ENCODE peak calls at places on chromosomes 1 and 21, in ten cellular contexts. One of them, this sample, is unnamed.

GRCh38 chr1:85148524-85149250 is 52.1 kb downstream of the SYDE2 start:
- DNase-seq in NCI-H1417 treated with DMSO at 0.1 percent for 48 hours: no peak
- DNase-seq in NCI-H774: no peak
- DNase-seq in T-helper 17 cell: no peak
- DNase-seq in stimulated activated CD4-positive, alpha-beta T cell treated with anti-CD3 and anti-CD28 coated beads, Interleukin-4, amount 100 ng/mL, for 24 hours: no peak
- DNase-seq in tibial artery: no peak
- DNase-seq in SW480: no peak
- DNase-seq in stimulated activated naive CD8-positive, alpha-beta T cell treated with anti-CD3 and anti-CD28 coated beads, Interleukin-15, Interleukin-2, amounts not matched to agents 100 U/mL and 50 U/mL, for 24 hours: peak; percentile 14
- DNase-seq in amniotic stem cell: peak; percentile 18
- DNase-seq in NCI-H1694 treated with DMSO at 0.1 percent for 48 hours: no peak
- DNase-seq in this sample: no peak

GRCh38 chr1:227894831-227895451 is 52.8 kb downstream of the WNT9A start:
- DNase-seq in NCI-H1417 treated with DMSO at 0.1 percent for 48 hours: no peak
- DNase-seq in NCI-H774: no peak
- DNase-seq in T-helper 17 cell: no peak
- DNase-seq in stimulated activated CD4-positive, alpha-beta T cell treated with anti-CD3 and anti-CD28 coated beads, Interleukin-4, amount 100 ng/mL, for 24 hours: peak; percentile 1
- DNase-seq in tibial artery: peak; percentile 9
- DNase-seq in SW480: no peak
- DNase-seq in stimulated activated naive CD8-positive, alpha-beta T cell treated with anti-CD3 and anti-CD28 coated beads, Interleukin-15, Interleukin-2, amounts not matched to agents 100 U/mL and 50 U/mL, for 24 hours: peak; percentile 2
- DNase-seq in amniotic stem cell: no peak
- DNase-seq in NCI-H1694 treated with DMSO at 0.1 percent for 48 hours: no peak
- DNase-seq in this sample: no peak

GRCh38 chr1:1281533-1282321 is 1.5 kb downstream of the SCNN1D start:
- DNase-seq in NCI-H1417 treated with DMSO at 0.1 percent for 48 hours: no peak
- DNase-seq in NCI-H774: no peak
- DNase-seq in T-helper 17 cell: no peak
- DNase-seq in stimulated activated CD4-positive, alpha-beta T cell treated with anti-CD3 and anti-CD28 coated beads, Interleukin-4, amount 100 ng/mL, for 24 hours: no peak
- DNase-seq in tibial artery: no peak
- DNase-seq in SW480: no peak
- DNase-seq in stimulated activated naive CD8-positive, alpha-beta T cell treated with anti-CD3 and anti-CD28 coated beads, Interleukin-15, Interleukin-2, amounts not matched to agents 100 U/mL and 50 U/mL, for 24 hours: no peak
- DNase-seq in amniotic stem cell: no peak
- DNase-seq in NCI-H1694 treated with DMSO at 0.1 percent for 48 hours: no peak
- DNase-seq in this sample: no peak

GRCh38 chr1:222331765-222332164 is 216.1 kb downstream of the HHIPL2 start:
- DNase-seq in NCI-H1417 treated with DMSO at 0.1 percent for 48 hours: no peak
- DNase-seq in NCI-H774: no peak
- DNase-seq in T-helper 17 cell: no peak
- DNase-seq in stimulated activated CD4-positive, alpha-beta T cell treated with anti-CD3 and anti-CD28 coated beads, Interleukin-4, amount 100 ng/mL, for 24 hours: no peak
- DNase-seq in tibial artery: no peak
- DNase-seq in SW480: no peak
- DNase-seq in stimulated activated naive CD8-positive, alpha-beta T cell treated with anti-CD3 and anti-CD28 coated beads, Interleukin-15, Interleukin-2, amounts not matched to agents 100 U/mL and 50 U/mL, for 24 hours: no peak
- DNase-seq in amniotic stem cell: no peak
- DNase-seq in NCI-H1694 treated with DMSO at 0.1 percent for 48 hours: no peak
- DNase-seq in this sample: no peak

GRCh38 chr1:84078108-84078823 is 65.8 kb upstream of the PRKACB start:
- DNase-seq in NCI-H1417 treated with DMSO at 0.1 percent for 48 hours: no peak
- DNase-seq in NCI-H774: peak; percentile 25
- DNase-seq in T-helper 17 cell: no peak
- DNase-seq in stimulated activated CD4-positive, alpha-beta T cell treated with anti-CD3 and anti-CD28 coated beads, Interleukin-4, amount 100 ng/mL, for 24 hours: no peak
- DNase-seq in tibial artery: peak; percentile 47
- DNase-seq in SW480: peak; percentile 33
- DNase-seq in stimulated activated naive CD8-positive, alpha-beta T cell treated with anti-CD3 and anti-CD28 coated beads, Interleukin-15, Interleukin-2, amounts not matched to agents 100 U/mL and 50 U/mL, for 24 hours: peak; percentile 32
- DNase-seq in amniotic stem cell: no peak
- DNase-seq in NCI-H1694 treated with DMSO at 0.1 percent for 48 hours: peak; percentile 18
- DNase-seq in this sample: peak; percentile 18

GRCh38 chr1:60149254-60149653 is 75.7 kb upstream of the C1orf87 start:
- DNase-seq in NCI-H1417 treated with DMSO at 0.1 percent for 48 hours: no peak
- DNase-seq in NCI-H774: peak; percentile 36
- DNase-seq in T-helper 17 cell: no peak
- DNase-seq in stimulated activated CD4-positive, alpha-beta T cell treated with anti-CD3 and anti-CD28 coated beads, Interleukin-4, amount 100 ng/mL, for 24 hours: no peak
- DNase-seq in tibial artery: peak; percentile 66
- DNase-seq in SW480: no peak
- DNase-seq in stimulated activated naive CD8-positive, alpha-beta T cell treated with anti-CD3 and anti-CD28 coated beads, Interleukin-15, Interleukin-2, amounts not matched to agents 100 U/mL and 50 U/mL, for 24 hours: no peak
- DNase-seq in amniotic stem cell: no peak
- DNase-seq in NCI-H1694 treated with DMSO at 0.1 percent for 48 hours: peak; percentile 52
- DNase-seq in this sample: peak; percentile 80

GRCh38 chr1:213564215-213564659 is 423.5 kb upstream of the PROX1 start:
- DNase-seq in NCI-H1417 treated with DMSO at 0.1 percent for 48 hours: no peak
- DNase-seq in NCI-H774: peak; percentile 57
- DNase-seq in T-helper 17 cell: no peak
- DNase-seq in stimulated activated CD4-positive, alpha-beta T cell treated with anti-CD3 and anti-CD28 coated beads, Interleukin-4, amount 100 ng/mL, for 24 hours: no peak
- DNase-seq in tibial artery: no peak
- DNase-seq in SW480: peak; percentile 36
- DNase-seq in stimulated activated naive CD8-positive, alpha-beta T cell treated with anti-CD3 and anti-CD28 coated beads, Interleukin-15, Interleukin-2, amounts not matched to agents 100 U/mL and 50 U/mL, for 24 hours: no peak
- DNase-seq in amniotic stem cell: no peak
- DNase-seq in NCI-H1694 treated with DMSO at 0.1 percent for 48 hours: peak; percentile 55
- DNase-seq in this sample: no peak

GRCh38 chr1:158095737-158096335 is 84.9 kb upstream of the CD1D start:
- DNase-seq in NCI-H1417 treated with DMSO at 0.1 percent for 48 hours: no peak
- DNase-seq in NCI-H774: no peak
- DNase-seq in T-helper 17 cell: no peak
- DNase-seq in stimulated activated CD4-positive, alpha-beta T cell treated with anti-CD3 and anti-CD28 coated beads, Interleukin-4, amount 100 ng/mL, for 24 hours: no peak
- DNase-seq in tibial artery: no peak
- DNase-seq in SW480: no peak
- DNase-seq in stimulated activated naive CD8-positive, alpha-beta T cell treated with anti-CD3 and anti-CD28 coated beads, Interleukin-15, Interleukin-2, amounts not matched to agents 100 U/mL and 50 U/mL, for 24 hours: peak; percentile 24
- DNase-seq in amniotic stem cell: no peak
- DNase-seq in NCI-H1694 treated with DMSO at 0.1 percent for 48 hours: no peak
- DNase-seq in this sample: no peak

GRCh38 chr1:159492575-159493323 is 43.1 kb downstream of the OR10J5 start:
- DNase-seq in NCI-H1417 treated with DMSO at 0.1 percent for 48 hours: no peak
- DNase-seq in NCI-H774: no peak
- DNase-seq in T-helper 17 cell: no peak
- DNase-seq in stimulated activated CD4-positive, alpha-beta T cell treated with anti-CD3 and anti-CD28 coated beads, Interleukin-4, amount 100 ng/mL, for 24 hours: no peak
- DNase-seq in tibial artery: no peak
- DNase-seq in SW480: no peak
- DNase-seq in stimulated activated naive CD8-positive, alpha-beta T cell treated with anti-CD3 and anti-CD28 coated beads, Interleukin-15, Interleukin-2, amounts not matched to agents 100 U/mL and 50 U/mL, for 24 hours: no peak
- DNase-seq in amniotic stem cell: peak; percentile 34
- DNase-seq in NCI-H1694 treated with DMSO at 0.1 percent for 48 hours: no peak
- DNase-seq in this sample: no peak

GRCh38 chr1:25703671-25704637 is 87.4 kb downstream of the MAN1C1 start:
- DNase-seq in NCI-H1417 treated with DMSO at 0.1 percent for 48 hours: no peak
- DNase-seq in NCI-H774: no peak
- DNase-seq in T-helper 17 cell: no peak
- DNase-seq in stimulated activated CD4-positive, alpha-beta T cell treated with anti-CD3 and anti-CD28 coated beads, Interleukin-4, amount 100 ng/mL, for 24 hours: peak; percentile 18
- DNase-seq in tibial artery: no peak
- DNase-seq in SW480: no peak
- DNase-seq in stimulated activated naive CD8-positive, alpha-beta T cell treated with anti-CD3 and anti-CD28 coated beads, Interleukin-15, Interleukin-2, amounts not matched to agents 100 U/mL and 50 U/mL, for 24 hours: peak; percentile 26
- DNase-seq in amniotic stem cell: no peak
- DNase-seq in NCI-H1694 treated with DMSO at 0.1 percent for 48 hours: peak; percentile 31
- DNase-seq in this sample: peak; percentile 41

GRCh38 chr1:231395051-231395995 is 26.8 kb downstream of the EGLN1 start:
- DNase-seq in NCI-H1417 treated with DMSO at 0.1 percent for 48 hours: no peak
- DNase-seq in NCI-H774: no peak
- DNase-seq in T-helper 17 cell: no peak
- DNase-seq in stimulated activated CD4-positive, alpha-beta T cell treated with anti-CD3 and anti-CD28 coated beads, Interleukin-4, amount 100 ng/mL, for 24 hours: no peak
- DNase-seq in tibial artery: no peak
- DNase-seq in SW480: no peak
- DNase-seq in stimulated activated naive CD8-positive, alpha-beta T cell treated with anti-CD3 and anti-CD28 coated beads, Interleukin-15, Interleukin-2, amounts not matched to agents 100 U/mL and 50 U/mL, for 24 hours: no peak
- DNase-seq in amniotic stem cell: peak; percentile 82
- DNase-seq in NCI-H1694 treated with DMSO at 0.1 percent for 48 hours: no peak
- DNase-seq in this sample: no peak

GRCh38 chr21:33025106-33025470 is 647 bp upstream of the OLIG2 start:
- DNase-seq in NCI-H1417 treated with DMSO at 0.1 percent for 48 hours: no peak
- DNase-seq in NCI-H774: no peak
- DNase-seq in T-helper 17 cell: no peak
- DNase-seq in stimulated activated CD4-positive, alpha-beta T cell treated with anti-CD3 and anti-CD28 coated beads, Interleukin-4, amount 100 ng/mL, for 24 hours: no peak
- DNase-seq in tibial artery: no peak
- DNase-seq in SW480: no peak
- DNase-seq in stimulated activated naive CD8-positive, alpha-beta T cell treated with anti-CD3 and anti-CD28 coated beads, Interleukin-15, Interleukin-2, amounts not matched to agents 100 U/mL and 50 U/mL, for 24 hours: no peak
- DNase-seq in amniotic stem cell: no peak
- DNase-seq in NCI-H1694 treated with DMSO at 0.1 percent for 48 hours: no peak
- DNase-seq in this sample: no peak

GRCh38 chr1:41574842-41575241 is 90.4 kb upstream of the EDN2 start:
- DNase-seq in NCI-H1417 treated with DMSO at 0.1 percent for 48 hours: no peak
- DNase-seq in NCI-H774: no peak
- DNase-seq in T-helper 17 cell: no peak
- DNase-seq in stimulated activated CD4-positive, alpha-beta T cell treated with anti-CD3 and anti-CD28 coated beads, Interleukin-4, amount 100 ng/mL, for 24 hours: no peak
- DNase-seq in tibial artery: no peak
- DNase-seq in SW480: no peak
- DNase-seq in stimulated activated naive CD8-positive, alpha-beta T cell treated with anti-CD3 and anti-CD28 coated beads, Interleukin-15, Interleukin-2, amounts not matched to agents 100 U/mL and 50 U/mL, for 24 hours: no peak
- DNase-seq in amniotic stem cell: no peak
- DNase-seq in NCI-H1694 treated with DMSO at 0.1 percent for 48 hours: no peak
- DNase-seq in this sample: no peak

GRCh38 chr1:108780937-108781574 is 34.6 kb downstream of the STXBP3 start:
- DNase-seq in NCI-H1417 treated with DMSO at 0.1 percent for 48 hours: peak; percentile 2
- DNase-seq in NCI-H774: peak; percentile 39
- DNase-seq in T-helper 17 cell: no peak
- DNase-seq in stimulated activated CD4-positive, alpha-beta T cell treated with anti-CD3 and anti-CD28 coated beads, Interleukin-4, amount 100 ng/mL, for 24 hours: no peak
- DNase-seq in tibial artery: no peak
- DNase-seq in SW480: no peak
- DNase-seq in stimulated activated naive CD8-positive, alpha-beta T cell treated with anti-CD3 and anti-CD28 coated beads, Interleukin-15, Interleukin-2, amounts not matched to agents 100 U/mL and 50 U/mL, for 24 hours: no peak
- DNase-seq in amniotic stem cell: no peak
- DNase-seq in NCI-H1694 treated with DMSO at 0.1 percent for 48 hours: no peak
- DNase-seq in this sample: no peak

GRCh38 chr1:39076127-39076798 is 50.1 kb downstream of the NDUFS5 start:
- DNase-seq in NCI-H1417 treated with DMSO at 0.1 percent for 48 hours: no peak
- DNase-seq in NCI-H774: no peak
- DNase-seq in T-helper 17 cell: no peak
- DNase-seq in stimulated activated CD4-positive, alpha-beta T cell treated with anti-CD3 and anti-CD28 coated beads, Interleukin-4, amount 100 ng/mL, for 24 hours: no peak
- DNase-seq in tibial artery: peak; percentile 79
- DNase-seq in SW480: no peak
- DNase-seq in stimulated activated naive CD8-positive, alpha-beta T cell treated with anti-CD3 and anti-CD28 coated beads, Interleukin-15, Interleukin-2, amounts not matched to agents 100 U/mL and 50 U/mL, for 24 hours: no peak
- DNase-seq in amniotic stem cell: no peak
- DNase-seq in NCI-H1694 treated with DMSO at 0.1 percent for 48 hours: no peak
- DNase-seq in this sample: no peak

GRCh38 chr1:119748040-119748439 is 20.7 kb downstream of the HMGCS2 start:
- DNase-seq in NCI-H1417 treated with DMSO at 0.1 percent for 48 hours: no peak
- DNase-seq in NCI-H774: no peak
- DNase-seq in T-helper 17 cell: no peak
- DNase-seq in stimulated activated CD4-positive, alpha-beta T cell treated with anti-CD3 and anti-CD28 coated beads, Interleukin-4, amount 100 ng/mL, for 24 hours: no peak
- DNase-seq in tibial artery: no peak
- DNase-seq in SW480: no peak
- DNase-seq in stimulated activated naive CD8-positive, alpha-beta T cell treated with anti-CD3 and anti-CD28 coated beads, Interleukin-15, Interleukin-2, amounts not matched to agents 100 U/mL and 50 U/mL, for 24 hours: no peak
- DNase-seq in amniotic stem cell: no peak
- DNase-seq in NCI-H1694 treated with DMSO at 0.1 percent for 48 hours: no peak
- DNase-seq in this sample: no peak

GRCh38 chr1:29248409-29248808 is 12.1 kb downstream of the PTPRU start:
- DNase-seq in NCI-H1417 treated with DMSO at 0.1 percent for 48 hours: no peak
- DNase-seq in NCI-H774: no peak
- DNase-seq in T-helper 17 cell: no peak
- DNase-seq in stimulated activated CD4-positive, alpha-beta T cell treated with anti-CD3 and anti-CD28 coated beads, Interleukin-4, amount 100 ng/mL, for 24 hours: no peak
- DNase-seq in tibial artery: no peak
- DNase-seq in SW480: no peak
- DNase-seq in stimulated activated naive CD8-positive, alpha-beta T cell treated with anti-CD3 and anti-CD28 coated beads, Interleukin-15, Interleukin-2, amounts not matched to agents 100 U/mL and 50 U/mL, for 24 hours: no peak
- DNase-seq in amniotic stem cell: no peak
- DNase-seq in NCI-H1694 treated with DMSO at 0.1 percent for 48 hours: no peak
- DNase-seq in this sample: no peak

GRCh38 chr21:43355925-43356289 is 71.0 kb downstream of the SIK1 start:
- DNase-seq in NCI-H1417 treated with DMSO at 0.1 percent for 48 hours: no peak
- DNase-seq in NCI-H774: no peak
- DNase-seq in T-helper 17 cell: no peak
- DNase-seq in stimulated activated CD4-positive, alpha-beta T cell treated with anti-CD3 and anti-CD28 coated beads, Interleukin-4, amount 100 ng/mL, for 24 hours: no peak
- DNase-seq in tibial artery: no peak
- DNase-seq in SW480: peak; percentile 82
- DNase-seq in stimulated activated naive CD8-positive, alpha-beta T cell treated with anti-CD3 and anti-CD28 coated beads, Interleukin-15, Interleukin-2, amounts not matched to agents 100 U/mL and 50 U/mL, for 24 hours: no peak
- DNase-seq in amniotic stem cell: no peak
- DNase-seq in NCI-H1694 treated with DMSO at 0.1 percent for 48 hours: no peak
- DNase-seq in this sample: no peak

GRCh38 chr1:183209533-183210158 is 23.6 kb downstream of the LAMC2 start:
- DNase-seq in NCI-H1417 treated with DMSO at 0.1 percent for 48 hours: no peak
- DNase-seq in NCI-H774: no peak
- DNase-seq in T-helper 17 cell: no peak
- DNase-seq in stimulated activated CD4-positive, alpha-beta T cell treated with anti-CD3 and anti-CD28 coated beads, Interleukin-4, amount 100 ng/mL, for 24 hours: no peak
- DNase-seq in tibial artery: no peak
- DNase-seq in SW480: peak; percentile 61
- DNase-seq in stimulated activated naive CD8-positive, alpha-beta T cell treated with anti-CD3 and anti-CD28 coated beads, Interleukin-15, Interleukin-2, amounts not matched to agents 100 U/mL and 50 U/mL, for 24 hours: no peak
- DNase-seq in amniotic stem cell: peak; percentile 34
- DNase-seq in NCI-H1694 treated with DMSO at 0.1 percent for 48 hours: peak; percentile 71
- DNase-seq in this sample: no peak

GRCh38 chr1:181768216-181768929 is 285.1 kb downstream of the CACNA1E start:
- DNase-seq in NCI-H1417 treated with DMSO at 0.1 percent for 48 hours: no peak
- DNase-seq in NCI-H774: no peak
- DNase-seq in T-helper 17 cell: no peak
- DNase-seq in stimulated activated CD4-positive, alpha-beta T cell treated with anti-CD3 and anti-CD28 coated beads, Interleukin-4, amount 100 ng/mL, for 24 hours: no peak
- DNase-seq in tibial artery: no peak
- DNase-seq in SW480: no peak
- DNase-seq in stimulated activated naive CD8-positive, alpha-beta T cell treated with anti-CD3 and anti-CD28 coated beads, Interleukin-15, Interleukin-2, amounts not matched to agents 100 U/mL and 50 U/mL, for 24 hours: no peak
- DNase-seq in amniotic stem cell: no peak
- DNase-seq in NCI-H1694 treated with DMSO at 0.1 percent for 48 hours: no peak
- DNase-seq in this sample: no peak

GRCh38 chr1:17233675-17234074 is 15.2 kb upstream of the PADI3 start:
- DNase-seq in NCI-H1417 treated with DMSO at 0.1 percent for 48 hours: no peak
- DNase-seq in NCI-H774: no peak
- DNase-seq in T-helper 17 cell: no peak
- DNase-seq in stimulated activated CD4-positive, alpha-beta T cell treated with anti-CD3 and anti-CD28 coated beads, Interleukin-4, amount 100 ng/mL, for 24 hours: no peak
- DNase-seq in tibial artery: peak; percentile 24
- DNase-seq in SW480: peak; percentile 92
- DNase-seq in stimulated activated naive CD8-positive, alpha-beta T cell treated with anti-CD3 and anti-CD28 coated beads, Interleukin-15, Interleukin-2, amounts not matched to agents 100 U/mL and 50 U/mL, for 24 hours: no peak
- DNase-seq in amniotic stem cell: peak; percentile 77
- DNase-seq in NCI-H1694 treated with DMSO at 0.1 percent for 48 hours: no peak
- DNase-seq in this sample: no peak

GRCh38 chr1:163315773-163316374 is 5.9 kb upstream of the NUF2 start:
- DNase-seq in NCI-H1417 treated with DMSO at 0.1 percent for 48 hours: no peak
- DNase-seq in NCI-H774: peak; percentile 31
- DNase-seq in T-helper 17 cell: peak; percentile 20
- DNase-seq in stimulated activated CD4-positive, alpha-beta T cell treated with anti-CD3 and anti-CD28 coated beads, Interleukin-4, amount 100 ng/mL, for 24 hours: peak; percentile 48
- DNase-seq in tibial artery: peak; percentile 22
- DNase-seq in SW480: peak; percentile 6
- DNase-seq in stimulated activated naive CD8-positive, alpha-beta T cell treated with anti-CD3 and anti-CD28 coated beads, Interleukin-15, Interleukin-2, amounts not matched to agents 100 U/mL and 50 U/mL, for 24 hours: peak; percentile 47
- DNase-seq in amniotic stem cell: peak; percentile 50
- DNase-seq in NCI-H1694 treated with DMSO at 0.1 percent for 48 hours: peak; percentile 34
- DNase-seq in this sample: peak; percentile 15

GRCh38 chr1:204084247-204084772 is 11.4 kb downstream of the SOX13 start:
- DNase-seq in NCI-H1417 treated with DMSO at 0.1 percent for 48 hours: peak; percentile 98
- DNase-seq in NCI-H774: peak; percentile 98
- DNase-seq in T-helper 17 cell: no peak
- DNase-seq in stimulated activated CD4-positive, alpha-beta T cell treated with anti-CD3 and anti-CD28 coated beads, Interleukin-4, amount 100 ng/mL, for 24 hours: no peak
- DNase-seq in tibial artery: no peak
- DNase-seq in SW480: peak; percentile 76
- DNase-seq in stimulated activated naive CD8-positive, alpha-beta T cell treated with anti-CD3 and anti-CD28 coated beads, Interleukin-15, Interleukin-2, amounts not matched to agents 100 U/mL and 50 U/mL, for 24 hours: no peak
- DNase-seq in amniotic stem cell: no peak
- DNase-seq in NCI-H1694 treated with DMSO at 0.1 percent for 48 hours: peak; percentile 54
- DNase-seq in this sample: peak; percentile 69

GRCh38 chr1:154840557-154841176 is 29.4 kb downstream of the KCNN3 start:
- DNase-seq in NCI-H1417 treated with DMSO at 0.1 percent for 48 hours: no peak
- DNase-seq in NCI-H774: no peak
- DNase-seq in T-helper 17 cell: no peak
- DNase-seq in stimulated activated CD4-positive, alpha-beta T cell treated with anti-CD3 and anti-CD28 coated beads, Interleukin-4, amount 100 ng/mL, for 24 hours: no peak
- DNase-seq in tibial artery: no peak
- DNase-seq in SW480: no peak
- DNase-seq in stimulated activated naive CD8-positive, alpha-beta T cell treated with anti-CD3 and anti-CD28 coated beads, Interleukin-15, Interleukin-2, amounts not matched to agents 100 U/mL and 50 U/mL, for 24 hours: no peak
- DNase-seq in amniotic stem cell: no peak
- DNase-seq in NCI-H1694 treated with DMSO at 0.1 percent for 48 hours: no peak
- DNase-seq in this sample: no peak

GRCh38 chr1:244896550-244896949 is 32.2 kb upstream of the HNRNPU start:
- DNase-seq in NCI-H1417 treated with DMSO at 0.1 percent for 48 hours: no peak
- DNase-seq in NCI-H774: no peak
- DNase-seq in T-helper 17 cell: no peak
- DNase-seq in stimulated activated CD4-positive, alpha-beta T cell treated with anti-CD3 and anti-CD28 coated beads, Interleukin-4, amount 100 ng/mL, for 24 hours: no peak
- DNase-seq in tibial artery: no peak
- DNase-seq in SW480: no peak
- DNase-seq in stimulated activated naive CD8-positive, alpha-beta T cell treated with anti-CD3 and anti-CD28 coated beads, Interleukin-15, Interleukin-2, amounts not matched to agents 100 U/mL and 50 U/mL, for 24 hours: no peak
- DNase-seq in amniotic stem cell: peak; percentile 62
- DNase-seq in NCI-H1694 treated with DMSO at 0.1 percent for 48 hours: no peak
- DNase-seq in this sample: no peak

GRCh38 chr1:24769656-24770651 is 24.7 kb downstream of the CLIC4 start:
- DNase-seq in NCI-H1417 treated with DMSO at 0.1 percent for 48 hours: no peak
- DNase-seq in NCI-H774: no peak
- DNase-seq in T-helper 17 cell: no peak
- DNase-seq in stimulated activated CD4-positive, alpha-beta T cell treated with anti-CD3 and anti-CD28 coated beads, Interleukin-4, amount 100 ng/mL, for 24 hours: no peak
- DNase-seq in tibial artery: no peak
- DNase-seq in SW480: no peak
- DNase-seq in stimulated activated naive CD8-positive, alpha-beta T cell treated with anti-CD3 and anti-CD28 coated beads, Interleukin-15, Interleukin-2, amounts not matched to agents 100 U/mL and 50 U/mL, for 24 hours: no peak
- DNase-seq in amniotic stem cell: peak; percentile 80
- DNase-seq in NCI-H1694 treated with DMSO at 0.1 percent for 48 hours: no peak
- DNase-seq in this sample: no peak

GRCh38 chr21:46012154-46012553 is 30.6 kb downstream of the COL6A1 start:
- DNase-seq in NCI-H1417 treated with DMSO at 0.1 percent for 48 hours: no peak
- DNase-seq in NCI-H774: no peak
- DNase-seq in T-helper 17 cell: no peak
- DNase-seq in stimulated activated CD4-positive, alpha-beta T cell treated with anti-CD3 and anti-CD28 coated beads, Interleukin-4, amount 100 ng/mL, for 24 hours: no peak
- DNase-seq in tibial artery: no peak
- DNase-seq in SW480: no peak
- DNase-seq in stimulated activated naive CD8-positive, alpha-beta T cell treated with anti-CD3 and anti-CD28 coated beads, Interleukin-15, Interleukin-2, amounts not matched to agents 100 U/mL and 50 U/mL, for 24 hours: no peak
- DNase-seq in amniotic stem cell: no peak
- DNase-seq in NCI-H1694 treated with DMSO at 0.1 percent for 48 hours: no peak
- DNase-seq in this sample: no peak